ENCODE peak calls at places on chromosomes 16 and 17, in seven cellular contexts. N is H9, R is mesothelial cell of epicardium, J is body of pancreas, K is psoas muscle, G is nephron progenitor cell, Y is fibroblast of mammary gland. V is an unnamed sample.

GRCh38 chr17:7296189-7296861 is 1.9 kb upstream of the YBX2 start:
- DNase-seq in Y (peak), J (peak), G (peak), R (peak), K (peak), N (peak), V (peak)

GRCh38 chr17:30433514-30433913 is 43.7 kb upstream of the GOSR1 start:
- DNase-seq in J (no peak), K (no peak), R (no peak), N (no peak), G (no peak), Y (peak), V (peak)

GRCh38 chr16:17437142-17437720 is 33.5 kb downstream of the XYLT1 start:
- DNase-seq in J (no peak), R (no peak), K (no peak), G (no peak), Y (no peak), N (no peak), V (no peak)

GRCh38 chr17:34623856-34624766 is 44.7 kb downstream of the TMEM132E start:
- DNase-seq in K (no peak), Y (no peak), G (no peak), N (no peak), J (no peak), R (no peak), V (no peak)

GRCh38 chr16:26672206-26672605 is 394.5 kb upstream of the C16orf82 start:
- DNase-seq in R (no peak), N (no peak), K (no peak), Y (no peak), J (no peak), G (no peak), V (no peak)

GRCh38 chr17:47225436-47225858 is 16.3 kb downstream of the MYL4 start:
- DNase-seq in R (no peak), N (no peak), J (peak), G (no peak), Y (peak), K (no peak), V (peak)

GRCh38 chr16:7366041-7366440 is 33.4 kb downstream of the RBFOX1 start:
- DNase-seq in R (no peak), K (peak), G (no peak), N (no peak), Y (no peak), J (no peak), V (no peak)

GRCh38 chr16:84048306-84048705 is 5.7 kb upstream of the SLC38A8 start:
- DNase-seq in G (no peak), R (no peak), K (peak), J (peak), Y (no peak), N (peak), V (no peak)

GRCh38 chr16:4032768-4033167 is 83.5 kb downstream of the ADCY9 start:
- DNase-seq in N (no peak), G (no peak), R (no peak), K (peak), J (peak), Y (no peak), V (peak)

GRCh38 chr17:57033296-57033695 is 51.8 kb upstream of the AKAP1 start:
- DNase-seq in Y (no peak), J (peak), N (no peak), K (no peak), R (no peak), G (no peak), V (no peak)

GRCh38 chr17:28716740-28717577 is 709 bp downstream of the RAB34 start:
- DNase-seq in R (peak), J (no peak), K (peak), Y (peak), N (peak), G (peak), V (peak)

GRCh38 chr17:13337864-13338371 is 263.8 kb downstream of the HS3ST3A1 start:
- DNase-seq in R (no peak), J (peak), N (no peak), Y (peak), K (no peak), G (peak), V (peak)

GRCh38 chr17:78135858-78136500 is 5.4 kb downstream of the TMC8 start:
- DNase-seq in Y (no peak), J (no peak), N (no peak), G (no peak), R (no peak), K (no peak), V (no peak)

GRCh38 chr17:47204722-47205418 is 4.3 kb upstream of the MYL4 start:
- DNase-seq in N (no peak), Y (peak), R (no peak), J (no peak), G (no peak), K (no peak), V (peak)

GRCh38 chr17:78284146-78284545 is 52.7 kb downstream of the TMEM235 start:
- DNase-seq in G (no peak), J (no peak), R (no peak), K (no peak), N (no peak), Y (peak), V (peak)

GRCh38 chr17:19630035-19630434 is 18.5 kb upstream of the ALDH3A2 start:
- DNase-seq in R (no peak), N (no peak), Y (no peak), K (no peak), J (no peak), G (no peak), V (no peak)

GRCh38 chr16:1533443-1533951 is at the start of gene TMEM204:
- DNase-seq in N (no peak), J (peak), G (peak), R (no peak), Y (peak), K (peak), V (peak)

GRCh38 chr16:1441391-1441829 is 2.9 kb downstream of the CCDC154 start:
- DNase-seq in J (no peak), Y (no peak), K (no peak), R (no peak), G (no peak), N (no peak), V (no peak)

GRCh38 chr17:35816723-35817122 is 7.4 kb downstream of the TAF15 start:
- DNase-seq in R (no peak), N (no peak), Y (no peak), J (no peak), K (no peak), G (no peak), V (no peak)

GRCh38 chr16:56279132-56279531 is 87.8 kb downstream of the GNAO1 start:
- DNase-seq in R (no peak), K (no peak), Y (no peak), N (no peak), J (no peak), G (no peak), V (no peak)

GRCh38 chr17:55609737-55610201 is 98.5 kb upstream of the SMIM36 start:
- DNase-seq in K (no peak), N (no peak), G (no peak), Y (peak), J (peak), R (no peak), V (peak)

GRCh38 chr16:53781023-53781605 is 77.2 kb downstream of the FTO start:
- DNase-seq in R (no peak), J (no peak), N (no peak), K (no peak), G (no peak), Y (peak), V (peak)

GRCh38 chr16:85245307-85246172 is 133.3 kb upstream of the CIBAR2 start:
- DNase-seq in J (peak), N (peak), K (peak), Y (peak), R (peak), G (peak), V (peak)

DNA sequence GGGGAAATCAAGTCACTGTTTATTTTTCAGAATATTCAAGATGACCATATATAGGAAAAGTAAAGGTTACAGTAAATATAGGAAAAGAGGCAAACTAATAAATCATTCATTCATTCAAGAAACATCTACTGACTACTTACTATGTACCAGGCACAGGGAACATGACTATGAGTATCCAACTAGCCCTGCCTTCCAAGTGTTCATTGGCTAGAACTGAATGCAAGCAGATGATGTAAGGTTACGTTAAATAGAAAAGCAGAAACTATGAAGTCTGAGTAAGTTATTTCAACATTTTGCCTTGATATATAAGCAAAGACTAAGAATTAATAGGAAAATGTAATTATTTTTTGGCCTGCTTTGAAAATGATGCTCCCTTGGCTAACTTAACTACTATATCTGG is 36.7 kb downstream of the SPAG9 start:
- DNase-seq in K (no peak), N (no peak), Y (peak), G (no peak), J (no peak), R (no peak), V (no peak)
- TF ChIP-seq CTCF in K (no peak), N (no peak), Y (no peak), G (no peak), J (no peak), R (no peak), V (no peak)

GRCh38 chr17:38872671-38873385 is 3.0 kb downstream of the LASP1 start:
- DNase-seq in J (peak), R (no peak), K (no peak), N (no peak), Y (no peak), G (no peak), V (no peak)

GRCh38 chr17:38875477-38876080 is 5.7 kb downstream of the LASP1 start:
- DNase-seq in R (no peak), K (no peak), J (no peak), G (no peak), N (peak), Y (no peak), V (no peak)

GRCh38 chr17:38877130-38877851 is 7.4 kb downstream of the LASP1 start:
- DNase-seq in N (peak), K (no peak), R (no peak), G (no peak), Y (no peak), J (peak), V (no peak)

GRCh38 chr17:38873646-38874380 is 4.0 kb downstream of the LASP1 start:
- DNase-seq in Y (no peak), G (no peak), N (peak), K (no peak), R (no peak), J (no peak), V (no peak)

DNA sequence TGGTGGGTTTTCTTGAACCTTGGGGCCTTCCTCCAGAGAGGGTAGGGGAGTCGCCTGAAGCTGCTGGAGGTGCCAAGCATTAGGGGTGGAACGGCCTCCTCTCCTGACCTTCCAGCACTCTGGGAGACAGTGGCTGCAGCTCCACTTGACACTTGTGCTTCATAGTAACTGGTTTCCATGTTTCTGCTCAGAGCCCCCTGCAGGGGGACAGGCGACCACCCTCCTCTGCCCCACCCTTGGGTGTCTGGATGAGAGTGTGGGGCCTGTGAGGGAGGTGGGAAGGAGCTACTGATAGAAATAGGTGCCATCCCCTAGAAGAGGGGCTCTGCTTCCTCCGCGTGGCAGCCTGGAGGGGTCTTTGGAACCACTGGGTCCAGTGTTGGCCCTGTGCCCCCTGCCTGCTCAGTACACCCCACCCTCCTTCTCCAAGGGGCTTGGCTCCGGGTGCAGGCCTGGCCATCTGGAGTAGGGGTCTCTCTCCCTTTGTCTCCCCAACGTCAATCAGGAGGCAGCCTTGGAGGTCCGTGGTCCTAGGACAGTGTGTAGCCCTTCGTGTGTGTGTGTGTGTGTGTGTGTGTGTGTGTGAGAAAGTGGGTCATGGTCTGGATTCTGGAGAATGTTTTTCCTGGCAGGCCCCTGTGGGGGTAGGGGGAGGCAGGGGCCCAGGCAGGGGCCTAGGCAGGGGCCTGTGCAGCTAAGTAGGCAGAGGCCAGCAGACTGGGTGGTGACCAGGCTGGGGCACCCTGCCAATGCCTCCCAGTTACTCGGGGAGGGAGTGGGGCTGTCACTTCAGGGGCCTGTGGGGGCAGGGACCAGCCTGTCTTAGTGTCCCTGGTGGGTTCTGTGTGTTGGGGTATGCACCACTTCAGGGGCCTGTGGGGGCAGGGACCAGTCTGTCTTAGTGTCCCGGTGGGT is 4.9 kb downstream of the LASP1 start:
- DNase-seq in Y (no peak), R (no peak), N (peak), K (no peak), J (no peak), G (no peak), V (peak)
- TF ChIP-seq CTCF in Y (no peak), R (no peak), N (no peak), K (no peak), J (no peak), G (no peak), V (no peak)

DNA sequence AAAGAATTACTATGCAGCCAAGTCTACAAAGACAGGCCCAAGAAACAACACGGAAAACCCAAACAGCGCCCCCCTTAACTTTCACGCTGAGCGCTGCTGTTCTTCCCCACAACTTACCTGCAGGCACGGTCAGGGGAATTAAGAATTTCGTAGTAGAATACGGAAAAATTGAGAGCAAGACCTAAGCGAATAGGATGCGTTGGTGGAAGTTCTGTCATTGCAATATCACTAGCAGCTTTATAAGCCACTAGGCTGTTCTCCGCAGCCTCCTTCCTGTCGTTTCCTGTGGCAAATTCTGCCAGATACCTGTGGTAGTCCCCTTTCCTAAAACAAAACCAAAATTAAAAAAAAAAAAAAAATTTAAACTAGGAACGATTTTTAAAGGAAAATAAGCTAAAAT is 39.0 kb downstream of the YWHAE start:
- DNase-seq in N (no peak), J (no peak), G (no peak), K (no peak), R (no peak), Y (no peak), V (no peak)
- TF ChIP-seq CTCF in N (no peak), J (no peak), G (no peak), K (no peak), R (no peak), Y (no peak), V (no peak)

GRCh38 chr16:28524544-28525179 is 14.1 kb downstream of the NUPR1 start:
- DNase-seq in K (no peak), G (no peak), J (peak), R (no peak), N (no peak), Y (peak), V (no peak)
- TF ChIP-seq CTCF in K (no peak), G (no peak), J (no peak), R (no peak), N (no peak), Y (no peak), V (no peak)

GRCh38 chr16:86818701-86819522 is 240.6 kb downstream of the FOXL1 start:
- DNase-seq in Y (no peak), R (no peak), G (no peak), J (peak), K (no peak), N (no peak), V (peak)

GRCh38 chr16:86816930-86817625 is 238.7 kb downstream of the FOXL1 start:
- DNase-seq in R (no peak), Y (no peak), K (no peak), G (no peak), N (no peak), J (no peak), V (no peak)

GRCh38 chr16:86823125-86823524 is 244.8 kb downstream of the FOXL1 start:
- DNase-seq in N (no peak), R (no peak), J (no peak), G (no peak), K (no peak), Y (no peak), V (peak)

GRCh38 chr16:86821933-86822332 is 243.6 kb downstream of the FOXL1 start:
- DNase-seq in G (no peak), K (no peak), J (no peak), Y (no peak), R (no peak), N (no peak), V (no peak)

GRCh38 chr16:86819523-86819887 is 241.2 kb downstream of the FOXL1 start:
- DNase-seq in N (no peak), G (no peak), Y (no peak), R (no peak), K (no peak), J (no peak), V (peak)
- TF ChIP-seq CTCF in N (peak), G (no peak), Y (peak), R (peak), K (no peak), J (no peak), V (peak)

DNA sequence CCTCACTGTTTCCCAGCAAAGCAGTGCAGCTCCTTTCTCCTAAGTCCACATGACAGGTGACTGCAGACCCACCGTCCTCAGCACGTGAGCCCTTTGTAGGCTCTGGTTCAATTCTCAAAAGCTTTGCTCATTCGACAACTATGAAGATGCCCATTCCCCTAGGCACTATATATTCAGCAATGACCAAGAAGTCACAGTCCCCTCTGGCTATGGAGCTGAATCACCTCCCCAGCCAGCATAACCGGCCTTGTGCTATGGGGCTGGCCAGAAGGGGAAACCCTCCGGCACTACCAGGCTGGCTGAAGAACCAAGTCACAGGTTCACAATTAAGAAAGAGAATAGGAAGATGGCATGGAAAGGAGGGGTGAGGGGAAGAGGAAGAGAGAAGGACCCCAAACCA is 139.7 kb downstream of the WSCD1 start:
- DNase-seq in N (no peak), K (no peak), Y (no peak), G (no peak), J (no peak), R (no peak), V (no peak)
- TF ChIP-seq CTCF in N (no peak), K (no peak), Y (no peak), G (no peak), J (no peak), R (no peak), V (no peak)

DNA sequence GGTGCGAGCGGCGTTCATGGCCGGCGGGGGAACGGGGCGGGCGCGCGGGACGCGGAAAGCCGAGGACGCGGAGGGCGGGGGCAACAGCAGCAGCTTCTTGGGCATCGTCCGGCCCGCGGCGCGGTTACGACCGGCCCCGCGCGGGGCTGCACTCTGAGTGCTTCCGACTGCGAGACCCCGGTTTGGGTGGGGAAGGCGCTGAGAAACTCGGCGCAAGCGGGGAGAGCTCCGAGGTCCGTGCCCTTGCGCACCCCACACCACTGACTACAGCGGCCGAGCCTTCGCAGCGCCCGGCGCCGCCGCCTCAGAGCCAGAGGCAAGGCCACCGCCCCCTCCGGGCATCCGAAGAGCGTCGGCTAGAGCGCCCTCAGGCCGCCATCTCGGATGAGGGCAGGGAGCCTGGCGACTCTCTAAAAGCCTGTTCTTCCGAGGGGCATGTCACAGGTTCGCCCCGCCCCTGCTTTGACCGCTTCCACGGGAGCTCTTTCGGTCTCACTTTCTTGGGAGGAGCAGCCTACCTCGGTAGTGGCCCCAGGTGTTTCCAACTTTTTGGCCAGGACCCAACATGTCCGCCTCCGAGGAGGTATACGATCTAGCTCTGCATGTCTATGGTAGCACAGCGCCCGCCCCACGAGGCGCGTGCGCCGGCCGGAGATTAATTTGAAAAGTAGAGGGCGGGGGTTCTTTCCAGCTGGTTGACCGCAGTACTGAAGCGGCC is at the start of gene PRPSAP1:
- DNase-seq in Y (peak), J (peak), G (peak), K (peak), N (peak), R (peak), V (peak)
- TF ChIP-seq CTCF in Y (peak), J (peak), G (peak), K (peak), N (peak), R (no peak), V (peak)